ENCODE peak calls at places on chromosomes 4 and X, in eight cellular contexts. One of them, this sample, is unnamed.

GRCh38 chr4:2332976-2333319 is 71.0 kb upstream of the MXD4 start:
- DNase-seq in NCI-H446: no peak
- DNase-seq in retinal pigment epithelial cell: no peak
- DNase-seq in stimulated activated naive CD4-positive, alpha-beta T cell treated with Interleukin-2 at 50 U/mL for 16 hours: no peak
- DNase-seq in activated T-cell treated with anti-CD3 and anti-CD28 coated beads, Interleukin-2, amount 50 U/mL, for 24 hours: no peak
- DNase-seq in activated naive CD8-positive, alpha-beta T cell treated with anti-CD3 and anti-CD28 coated beads, Interleukin-2, amount 50 U/mL, for 16 hours: no peak
- DNase-seq in mesothelial cell of epicardium: peak
- DNase-seq in stimulated activated CD4-positive, alpha-beta T cell treated with anti-CD3 and anti-CD28 coated beads, Interleukin-15, amount 100 ng/mL, for 1 hour: no peak
- DNase-seq in this sample: no peak

GRCh38 chr4:54731552-54731951 is 73.8 kb downstream of the KIT start:
- DNase-seq in NCI-H446: no peak
- DNase-seq in retinal pigment epithelial cell: no peak
- DNase-seq in stimulated activated naive CD4-positive, alpha-beta T cell treated with Interleukin-2 at 50 U/mL for 16 hours: no peak
- DNase-seq in activated T-cell treated with anti-CD3 and anti-CD28 coated beads, Interleukin-2, amount 50 U/mL, for 24 hours: no peak
- DNase-seq in activated naive CD8-positive, alpha-beta T cell treated with anti-CD3 and anti-CD28 coated beads, Interleukin-2, amount 50 U/mL, for 16 hours: no peak
- DNase-seq in mesothelial cell of epicardium: no peak
- DNase-seq in stimulated activated CD4-positive, alpha-beta T cell treated with anti-CD3 and anti-CD28 coated beads, Interleukin-15, amount 100 ng/mL, for 1 hour: no peak
- DNase-seq in this sample: no peak

GRCh38 chrX:40922307-40922706 is 162.9 kb upstream of the USP9X start:
- DNase-seq in NCI-H446: no peak
- DNase-seq in retinal pigment epithelial cell: peak
- DNase-seq in stimulated activated naive CD4-positive, alpha-beta T cell treated with Interleukin-2 at 50 U/mL for 16 hours: no peak
- DNase-seq in activated T-cell treated with anti-CD3 and anti-CD28 coated beads, Interleukin-2, amount 50 U/mL, for 24 hours: no peak
- DNase-seq in activated naive CD8-positive, alpha-beta T cell treated with anti-CD3 and anti-CD28 coated beads, Interleukin-2, amount 50 U/mL, for 16 hours: no peak
- DNase-seq in mesothelial cell of epicardium: no peak
- DNase-seq in stimulated activated CD4-positive, alpha-beta T cell treated with anti-CD3 and anti-CD28 coated beads, Interleukin-15, amount 100 ng/mL, for 1 hour: no peak
- DNase-seq in this sample: no peak

GRCh38 chr4:27357283-27357682 is 496.6 kb downstream of the STIM2 start:
- DNase-seq in NCI-H446: no peak
- DNase-seq in retinal pigment epithelial cell: no peak
- DNase-seq in stimulated activated naive CD4-positive, alpha-beta T cell treated with Interleukin-2 at 50 U/mL for 16 hours: no peak
- DNase-seq in activated T-cell treated with anti-CD3 and anti-CD28 coated beads, Interleukin-2, amount 50 U/mL, for 24 hours: no peak
- DNase-seq in activated naive CD8-positive, alpha-beta T cell treated with anti-CD3 and anti-CD28 coated beads, Interleukin-2, amount 50 U/mL, for 16 hours: no peak
- DNase-seq in mesothelial cell of epicardium: no peak
- DNase-seq in stimulated activated CD4-positive, alpha-beta T cell treated with anti-CD3 and anti-CD28 coated beads, Interleukin-15, amount 100 ng/mL, for 1 hour: no peak
- DNase-seq in this sample: no peak

GRCh38 chr4:76083386-76083785 is 8.9 kb downstream of the ART3 start:
- DNase-seq in NCI-H446: no peak
- DNase-seq in retinal pigment epithelial cell: no peak
- DNase-seq in stimulated activated naive CD4-positive, alpha-beta T cell treated with Interleukin-2 at 50 U/mL for 16 hours: no peak
- DNase-seq in activated T-cell treated with anti-CD3 and anti-CD28 coated beads, Interleukin-2, amount 50 U/mL, for 24 hours: no peak
- DNase-seq in activated naive CD8-positive, alpha-beta T cell treated with anti-CD3 and anti-CD28 coated beads, Interleukin-2, amount 50 U/mL, for 16 hours: no peak
- DNase-seq in mesothelial cell of epicardium: no peak
- DNase-seq in stimulated activated CD4-positive, alpha-beta T cell treated with anti-CD3 and anti-CD28 coated beads, Interleukin-15, amount 100 ng/mL, for 1 hour: no peak
- DNase-seq in this sample: no peak

GRCh38 chr4:53346920-53347852 is 18.7 kb downstream of the SCFD2 start:
- DNase-seq in NCI-H446: peak
- DNase-seq in retinal pigment epithelial cell: no peak
- DNase-seq in stimulated activated naive CD4-positive, alpha-beta T cell treated with Interleukin-2 at 50 U/mL for 16 hours: no peak
- DNase-seq in activated T-cell treated with anti-CD3 and anti-CD28 coated beads, Interleukin-2, amount 50 U/mL, for 24 hours: no peak
- DNase-seq in activated naive CD8-positive, alpha-beta T cell treated with anti-CD3 and anti-CD28 coated beads, Interleukin-2, amount 50 U/mL, for 16 hours: no peak
- DNase-seq in mesothelial cell of epicardium: no peak
- DNase-seq in stimulated activated CD4-positive, alpha-beta T cell treated with anti-CD3 and anti-CD28 coated beads, Interleukin-15, amount 100 ng/mL, for 1 hour: no peak
- DNase-seq in this sample: no peak

GRCh38 chrX:150473371-150473770 is 95.0 kb upstream of the MTM1 start:
- DNase-seq in NCI-H446: no peak
- DNase-seq in retinal pigment epithelial cell: no peak
- DNase-seq in stimulated activated naive CD4-positive, alpha-beta T cell treated with Interleukin-2 at 50 U/mL for 16 hours: no peak
- DNase-seq in activated T-cell treated with anti-CD3 and anti-CD28 coated beads, Interleukin-2, amount 50 U/mL, for 24 hours: no peak
- DNase-seq in activated naive CD8-positive, alpha-beta T cell treated with anti-CD3 and anti-CD28 coated beads, Interleukin-2, amount 50 U/mL, for 16 hours: no peak
- DNase-seq in mesothelial cell of epicardium: no peak
- DNase-seq in stimulated activated CD4-positive, alpha-beta T cell treated with anti-CD3 and anti-CD28 coated beads, Interleukin-15, amount 100 ng/mL, for 1 hour: no peak
- DNase-seq in this sample: no peak

GRCh38 chrX:26100421-26100920 is 37.7 kb upstream of the MAGEB18 start:
- DNase-seq in NCI-H446: no peak
- DNase-seq in retinal pigment epithelial cell: peak
- DNase-seq in stimulated activated naive CD4-positive, alpha-beta T cell treated with Interleukin-2 at 50 U/mL for 16 hours: no peak
- DNase-seq in activated T-cell treated with anti-CD3 and anti-CD28 coated beads, Interleukin-2, amount 50 U/mL, for 24 hours: no peak
- DNase-seq in activated naive CD8-positive, alpha-beta T cell treated with anti-CD3 and anti-CD28 coated beads, Interleukin-2, amount 50 U/mL, for 16 hours: no peak
- DNase-seq in mesothelial cell of epicardium: no peak
- DNase-seq in stimulated activated CD4-positive, alpha-beta T cell treated with anti-CD3 and anti-CD28 coated beads, Interleukin-15, amount 100 ng/mL, for 1 hour: no peak
- DNase-seq in this sample: no peak

GRCh38 chr4:153260553-153261306 is 56.5 kb downstream of the TRIM2 start:
- DNase-seq in NCI-H446: no peak
- DNase-seq in retinal pigment epithelial cell: no peak
- DNase-seq in stimulated activated naive CD4-positive, alpha-beta T cell treated with Interleukin-2 at 50 U/mL for 16 hours: no peak
- DNase-seq in activated T-cell treated with anti-CD3 and anti-CD28 coated beads, Interleukin-2, amount 50 U/mL, for 24 hours: no peak
- DNase-seq in activated naive CD8-positive, alpha-beta T cell treated with anti-CD3 and anti-CD28 coated beads, Interleukin-2, amount 50 U/mL, for 16 hours: no peak
- DNase-seq in mesothelial cell of epicardium: no peak
- DNase-seq in stimulated activated CD4-positive, alpha-beta T cell treated with anti-CD3 and anti-CD28 coated beads, Interleukin-15, amount 100 ng/mL, for 1 hour: no peak
- DNase-seq in this sample: no peak

GRCh38 chrX:123927845-123928244 is 33.7 kb upstream of the STAG2 start:
- DNase-seq in NCI-H446: no peak
- DNase-seq in retinal pigment epithelial cell: no peak
- DNase-seq in stimulated activated naive CD4-positive, alpha-beta T cell treated with Interleukin-2 at 50 U/mL for 16 hours: no peak
- DNase-seq in activated T-cell treated with anti-CD3 and anti-CD28 coated beads, Interleukin-2, amount 50 U/mL, for 24 hours: no peak
- DNase-seq in activated naive CD8-positive, alpha-beta T cell treated with anti-CD3 and anti-CD28 coated beads, Interleukin-2, amount 50 U/mL, for 16 hours: no peak
- DNase-seq in mesothelial cell of epicardium: no peak
- DNase-seq in stimulated activated CD4-positive, alpha-beta T cell treated with anti-CD3 and anti-CD28 coated beads, Interleukin-15, amount 100 ng/mL, for 1 hour: no peak
- DNase-seq in this sample: no peak

GRCh38 chr4:42281324-42282020 is 115.8 kb upstream of the SHISA3 start:
- DNase-seq in NCI-H446: no peak
- DNase-seq in retinal pigment epithelial cell: no peak
- DNase-seq in stimulated activated naive CD4-positive, alpha-beta T cell treated with Interleukin-2 at 50 U/mL for 16 hours: no peak
- DNase-seq in activated T-cell treated with anti-CD3 and anti-CD28 coated beads, Interleukin-2, amount 50 U/mL, for 24 hours: no peak
- DNase-seq in activated naive CD8-positive, alpha-beta T cell treated with anti-CD3 and anti-CD28 coated beads, Interleukin-2, amount 50 U/mL, for 16 hours: no peak
- DNase-seq in mesothelial cell of epicardium: no peak
- DNase-seq in stimulated activated CD4-positive, alpha-beta T cell treated with anti-CD3 and anti-CD28 coated beads, Interleukin-15, amount 100 ng/mL, for 1 hour: no peak
- DNase-seq in this sample: no peak

GRCh38 chr4:169096221-169096620 is 86.2 kb upstream of the CBR4 start:
- DNase-seq in NCI-H446: no peak
- DNase-seq in retinal pigment epithelial cell: no peak
- DNase-seq in stimulated activated naive CD4-positive, alpha-beta T cell treated with Interleukin-2 at 50 U/mL for 16 hours: no peak
- DNase-seq in activated T-cell treated with anti-CD3 and anti-CD28 coated beads, Interleukin-2, amount 50 U/mL, for 24 hours: no peak
- DNase-seq in activated naive CD8-positive, alpha-beta T cell treated with anti-CD3 and anti-CD28 coated beads, Interleukin-2, amount 50 U/mL, for 16 hours: no peak
- DNase-seq in mesothelial cell of epicardium: no peak
- DNase-seq in stimulated activated CD4-positive, alpha-beta T cell treated with anti-CD3 and anti-CD28 coated beads, Interleukin-15, amount 100 ng/mL, for 1 hour: no peak
- DNase-seq in this sample: no peak

GRCh38 chr4:100891808-100892207 is 374.0 kb upstream of the EMCN start:
- DNase-seq in NCI-H446: no peak
- DNase-seq in retinal pigment epithelial cell: no peak
- DNase-seq in stimulated activated naive CD4-positive, alpha-beta T cell treated with Interleukin-2 at 50 U/mL for 16 hours: no peak
- DNase-seq in activated T-cell treated with anti-CD3 and anti-CD28 coated beads, Interleukin-2, amount 50 U/mL, for 24 hours: no peak
- DNase-seq in activated naive CD8-positive, alpha-beta T cell treated with anti-CD3 and anti-CD28 coated beads, Interleukin-2, amount 50 U/mL, for 16 hours: no peak
- DNase-seq in mesothelial cell of epicardium: no peak
- DNase-seq in stimulated activated CD4-positive, alpha-beta T cell treated with anti-CD3 and anti-CD28 coated beads, Interleukin-15, amount 100 ng/mL, for 1 hour: no peak
- DNase-seq in this sample: no peak

GRCh38 chr4:150769235-150769634 is 187.3 kb downstream of the MAB21L2 start:
- DNase-seq in NCI-H446: no peak
- DNase-seq in retinal pigment epithelial cell: peak
- DNase-seq in stimulated activated naive CD4-positive, alpha-beta T cell treated with Interleukin-2 at 50 U/mL for 16 hours: no peak
- DNase-seq in activated T-cell treated with anti-CD3 and anti-CD28 coated beads, Interleukin-2, amount 50 U/mL, for 24 hours: no peak
- DNase-seq in activated naive CD8-positive, alpha-beta T cell treated with anti-CD3 and anti-CD28 coated beads, Interleukin-2, amount 50 U/mL, for 16 hours: no peak
- DNase-seq in mesothelial cell of epicardium: no peak
- DNase-seq in stimulated activated CD4-positive, alpha-beta T cell treated with anti-CD3 and anti-CD28 coated beads, Interleukin-15, amount 100 ng/mL, for 1 hour: no peak
- DNase-seq in this sample: no peak

GRCh38 chr4:150402968-150403367 is 179.0 kb upstream of the MAB21L2 start:
- DNase-seq in NCI-H446: no peak
- DNase-seq in retinal pigment epithelial cell: peak
- DNase-seq in stimulated activated naive CD4-positive, alpha-beta T cell treated with Interleukin-2 at 50 U/mL for 16 hours: no peak
- DNase-seq in activated T-cell treated with anti-CD3 and anti-CD28 coated beads, Interleukin-2, amount 50 U/mL, for 24 hours: no peak
- DNase-seq in activated naive CD8-positive, alpha-beta T cell treated with anti-CD3 and anti-CD28 coated beads, Interleukin-2, amount 50 U/mL, for 16 hours: no peak
- DNase-seq in mesothelial cell of epicardium: peak
- DNase-seq in stimulated activated CD4-positive, alpha-beta T cell treated with anti-CD3 and anti-CD28 coated beads, Interleukin-15, amount 100 ng/mL, for 1 hour: no peak
- DNase-seq in this sample: no peak

GRCh38 chr4:79682161-79682560 is 274.1 kb upstream of the GK2 start:
- DNase-seq in NCI-H446: no peak
- DNase-seq in retinal pigment epithelial cell: no peak
- DNase-seq in stimulated activated naive CD4-positive, alpha-beta T cell treated with Interleukin-2 at 50 U/mL for 16 hours: no peak
- DNase-seq in activated T-cell treated with anti-CD3 and anti-CD28 coated beads, Interleukin-2, amount 50 U/mL, for 24 hours: no peak
- DNase-seq in activated naive CD8-positive, alpha-beta T cell treated with anti-CD3 and anti-CD28 coated beads, Interleukin-2, amount 50 U/mL, for 16 hours: no peak
- DNase-seq in mesothelial cell of epicardium: no peak
- DNase-seq in stimulated activated CD4-positive, alpha-beta T cell treated with anti-CD3 and anti-CD28 coated beads, Interleukin-15, amount 100 ng/mL, for 1 hour: no peak
- DNase-seq in this sample: no peak

GRCh38 chr4:85370400-85371032 is 104.4 kb upstream of the ARHGAP24 start:
- DNase-seq in NCI-H446: no peak
- DNase-seq in retinal pigment epithelial cell: no peak
- DNase-seq in stimulated activated naive CD4-positive, alpha-beta T cell treated with Interleukin-2 at 50 U/mL for 16 hours: no peak
- DNase-seq in activated T-cell treated with anti-CD3 and anti-CD28 coated beads, Interleukin-2, amount 50 U/mL, for 24 hours: no peak
- DNase-seq in activated naive CD8-positive, alpha-beta T cell treated with anti-CD3 and anti-CD28 coated beads, Interleukin-2, amount 50 U/mL, for 16 hours: no peak
- DNase-seq in mesothelial cell of epicardium: no peak
- DNase-seq in stimulated activated CD4-positive, alpha-beta T cell treated with anti-CD3 and anti-CD28 coated beads, Interleukin-15, amount 100 ng/mL, for 1 hour: no peak
- DNase-seq in this sample: no peak

GRCh38 chrX:132853040-132853439 is 105.4 kb downstream of the HS6ST2 start:
- DNase-seq in NCI-H446: no peak
- DNase-seq in retinal pigment epithelial cell: no peak
- DNase-seq in stimulated activated naive CD4-positive, alpha-beta T cell treated with Interleukin-2 at 50 U/mL for 16 hours: no peak
- DNase-seq in activated T-cell treated with anti-CD3 and anti-CD28 coated beads, Interleukin-2, amount 50 U/mL, for 24 hours: no peak
- DNase-seq in activated naive CD8-positive, alpha-beta T cell treated with anti-CD3 and anti-CD28 coated beads, Interleukin-2, amount 50 U/mL, for 16 hours: no peak
- DNase-seq in mesothelial cell of epicardium: no peak
- DNase-seq in stimulated activated CD4-positive, alpha-beta T cell treated with anti-CD3 and anti-CD28 coated beads, Interleukin-15, amount 100 ng/mL, for 1 hour: no peak
- DNase-seq in this sample: no peak

GRCh38 chr4:174828845-174829701 is at the start of gene GLRA3:
- DNase-seq in NCI-H446: peak
- DNase-seq in retinal pigment epithelial cell: peak
- DNase-seq in stimulated activated naive CD4-positive, alpha-beta T cell treated with Interleukin-2 at 50 U/mL for 16 hours: no peak
- DNase-seq in activated T-cell treated with anti-CD3 and anti-CD28 coated beads, Interleukin-2, amount 50 U/mL, for 24 hours: peak
- DNase-seq in activated naive CD8-positive, alpha-beta T cell treated with anti-CD3 and anti-CD28 coated beads, Interleukin-2, amount 50 U/mL, for 16 hours: no peak
- DNase-seq in mesothelial cell of epicardium: peak
- DNase-seq in stimulated activated CD4-positive, alpha-beta T cell treated with anti-CD3 and anti-CD28 coated beads, Interleukin-15, amount 100 ng/mL, for 1 hour: no peak
- DNase-seq in this sample: peak

GRCh38 chr4:162959056-162959455 is 207.6 kb downstream of the NAF1 start:
- DNase-seq in NCI-H446: no peak
- DNase-seq in retinal pigment epithelial cell: no peak
- DNase-seq in stimulated activated naive CD4-positive, alpha-beta T cell treated with Interleukin-2 at 50 U/mL for 16 hours: no peak
- DNase-seq in activated T-cell treated with anti-CD3 and anti-CD28 coated beads, Interleukin-2, amount 50 U/mL, for 24 hours: no peak
- DNase-seq in activated naive CD8-positive, alpha-beta T cell treated with anti-CD3 and anti-CD28 coated beads, Interleukin-2, amount 50 U/mL, for 16 hours: no peak
- DNase-seq in mesothelial cell of epicardium: no peak
- DNase-seq in stimulated activated CD4-positive, alpha-beta T cell treated with anti-CD3 and anti-CD28 coated beads, Interleukin-15, amount 100 ng/mL, for 1 hour: no peak
- DNase-seq in this sample: no peak

This sample was measured in germinal center.